ENCODE peak calls at places on chromosome 19, in ten cellular contexts. B is stimulated activated CD4-positive, alpha-beta T cell treated with anti-CD3 and anti-CD28 coated beads, Interleukin-2, amount 100 ng/mL, for 4 hours; N is effector memory CD4-positive, alpha-beta T cell; K is EH; W is activated CD4-positive, CD25-positive, alpha-beta regulatory T cell treated with anti-CD3 and anti-CD28 coated beads, Interleukin-2, amount 50 U/mL, for 16 hours; Y is hepatocyte; P is stimulated activated CD8-positive, alpha-beta memory T cell treated with anti-CD3 and anti-CD28 coated beads, Interleukin-15, amount 100 ng/mL, for 1 hour; Z is activated CD4-positive, alpha-beta memory T cell treated with anti-CD3 and anti-CD28 coated beads, Interleukin-2, amount 10 ng/mL, durations not matched to agents 7 days and 5 days; A is right cardiac atrium; M is AG10803. E is an unnamed sample.

GRCh38 chr19:11452814-11453335 is 17.4 kb downstream of the PRKCSH start:
- DNase-seq in B (no peak), Z (no peak), A (no peak), N (no peak), Y (no peak), K (no peak), P (no peak), W (no peak), M (no peak), E (no peak)

GRCh38 chr19:1016647-1017114 is 4.2 kb downstream of the TMEM259 start:
- DNase-seq in K (peak), W (no peak), M (peak), N (no peak), Y (peak), P (no peak), B (no peak), Z (no peak), A (no peak), E (peak)

GRCh38 chr19:17292301-17293074 is 10.7 kb downstream of the ABHD8 start:
- DNase-seq in K (peak), N (peak), M (peak), A (peak), Y (peak), B (peak), P (peak), W (peak), Z (peak), E (peak)

GRCh38 chr19:19356901-19357566 is 36.4 kb downstream of the MAU2 start:
- DNase-seq in M (no peak), Z (no peak), B (no peak), K (no peak), Y (no peak), A (no peak), W (no peak), N (no peak), P (no peak), E (no peak)

GRCh38 chr19:37452500-37453245 is 14.6 kb downstream of the ZNF569 start:
- DNase-seq in Y (no peak), A (no peak), P (no peak), B (no peak), W (no peak), M (no peak), N (no peak), K (no peak), Z (no peak), E (no peak)

GRCh38 chr19:33278403-33279269 is 23.7 kb downstream of the CEBPA start:
- DNase-seq in W (no peak), N (no peak), K (no peak), A (no peak), Z (no peak), B (no peak), Y (no peak), M (no peak), P (no peak), E (no peak)

GRCh38 chr19:55467236-55468053 is 2.9 kb upstream of the C19orf85 start:
- DNase-seq in M (peak), N (no peak), Z (peak), A (peak), W (peak), K (peak), Y (peak), P (peak), B (peak), E (peak)

GRCh38 chr19:16660763-16661479 is at the start of gene TMEM38A:
- DNase-seq in P (no peak), A (peak), B (peak), K (peak), M (no peak), N (peak), Z (peak), W (no peak), Y (peak), E (peak)

GRCh38 chr19:53554804-53555203 is 16.9 kb downstream of the ZNF331 start:
- DNase-seq in K (no peak), A (no peak), W (no peak), N (no peak), P (no peak), M (no peak), Z (no peak), Y (no peak), B (no peak), E (no peak)

GRCh38 chr19:17404015-17404414 is 1.4 kb downstream of the BST2 start:
- DNase-seq in K (no peak), A (no peak), W (no peak), B (no peak), N (no peak), Y (no peak), P (no peak), Z (peak), M (no peak), E (no peak)

GRCh38 chr19:8641908-8642547 is 11.6 kb downstream of the NFILZ start:
- DNase-seq in N (no peak), M (peak), Z (no peak), B (no peak), A (no peak), Y (peak), P (no peak), W (no peak), K (peak), E (peak)

GRCh38 chr19:944171-944567 is 18.3 kb downstream of the ARID3A start:
- DNase-seq in A (peak), W (no peak), Z (no peak), M (no peak), Y (peak), N (no peak), K (no peak), P (no peak), B (no peak), E (no peak)

GRCh38 chr19:48413879-48414623 is 20.6 kb downstream of the GRIN2D start:
- DNase-seq in B (no peak), Y (peak), N (no peak), P (no peak), M (peak), K (peak), W (no peak), Z (no peak), A (no peak), E (no peak)

GRCh38 chr19:15595069-15595468 is 19.9 kb upstream of the CYP4F8 start:
- DNase-seq in W (no peak), N (no peak), Z (no peak), M (no peak), K (no peak), A (no peak), P (no peak), B (no peak), Y (no peak), E (no peak)

GRCh38 chr19:35908010-35908441 is at the start of gene TYROBP:
- DNase-seq in Y (no peak), N (no peak), A (peak), B (no peak), M (no peak), P (no peak), K (no peak), Z (no peak), W (no peak), E (no peak)

GRCh38 chr19:4403005-4403761 is 743 bp downstream of the CHAF1A start:
- DNase-seq in M (no peak), B (no peak), A (no peak), P (no peak), N (no peak), K (peak), W (no peak), Z (no peak), Y (no peak), E (no peak)

GRCh38 chr19:17555929-17556813 is 722 bp downstream of the COLGALT1 start:
- DNase-seq in K (peak), W (no peak), N (no peak), M (peak), Z (peak), P (peak), B (peak), Y (peak), A (peak), E (peak)

GRCh38 chr19:9996541-9996940 is 13.8 kb downstream of the COL5A3 start:
- DNase-seq in B (no peak), M (peak), A (no peak), Y (no peak), Z (no peak), W (no peak), N (no peak), P (no peak), K (peak), E (no peak)

GRCh38 chr19:32642771-32643170 is 32.2 kb downstream of the ANKRD27 start:
- DNase-seq in A (no peak), M (no peak), Y (no peak), W (peak), N (peak), B (peak), Z (peak), K (no peak), P (peak), E (no peak)

GRCh38 chr19:29645491-29645867 is 19.8 kb upstream of the PLEKHF1 start:
- DNase-seq in K (no peak), B (no peak), N (no peak), M (no peak), A (no peak), P (no peak), Z (no peak), W (no peak), Y (no peak), E (no peak)

GRCh38 chr19:39746836-39747529 is 9.2 kb upstream of the CLC start:
- DNase-seq in Z (no peak), A (no peak), K (no peak), M (no peak), P (no peak), B (no peak), N (no peak), W (no peak), Y (no peak), E (peak)

GRCh38 chr19:38734426-38735256 is 9.6 kb downstream of the CAPN12 start:
- DNase-seq in B (no peak), W (no peak), Z (peak), N (peak), A (no peak), Y (peak), K (peak), M (peak), P (no peak), E (peak)

GRCh38 chr19:6873708-6874431 is 13.5 kb upstream of the ADGRE1 start:
- DNase-seq in W (no peak), Z (no peak), N (no peak), Y (no peak), M (no peak), P (no peak), K (no peak), B (no peak), A (no peak), E (no peak)

GRCh38 chr19:16249826-16250434 is 52.2 kb downstream of the AP1M1 start:
- DNase-seq in Y (no peak), A (no peak), B (no peak), M (peak), W (no peak), P (no peak), N (no peak), K (peak), Z (no peak), E (no peak)

GRCh38 chr19:34408421-34408820 is 4.2 kb downstream of the PDCD2L start:
- DNase-seq in K (no peak), N (no peak), Z (no peak), Y (no peak), A (no peak), M (no peak), B (no peak), W (no peak), P (no peak), E (no peak)

GRCh38 chr19:51020988-51021651 is 1.6 kb upstream of the KLK10 start:
- DNase-seq in P (no peak), B (no peak), Y (peak), A (no peak), Z (no peak), K (peak), M (peak), W (no peak), N (no peak), E (peak)

GRCh38 chr19:7866399-7867091 is 7.6 kb downstream of the PRR36 start:
- DNase-seq in N (no peak), M (no peak), B (no peak), P (no peak), A (peak), Y (no peak), K (no peak), Z (no peak), W (no peak), E (no peak)

GRCh38 chr19:4185413-4186086 is 3.1 kb downstream of the ANKRD24 start:
- DNase-seq in A (no peak), M (no peak), K (no peak), N (no peak), Y (no peak), P (no peak), W (no peak), Z (no peak), B (no peak), E (no peak)

GRCh38 chr19:17441241-17442135 is 7.0 kb downstream of the TMEM221 start:
- DNase-seq in N (no peak), M (peak), B (no peak), A (no peak), Z (no peak), Y (no peak), K (peak), P (no peak), W (no peak), E (no peak)

GRCh38 chr19:52724701-52725514 is 9.9 kb downstream of the ZNF611 start:
- DNase-seq in B (no peak), A (no peak), M (no peak), K (no peak), P (no peak), Y (no peak), Z (no peak), N (no peak), W (no peak), E (no peak)

GRCh38 chr19:412356-413355 is 3.7 kb upstream of the C2CD4C start:
- DNase-seq in Z (no peak), K (no peak), W (no peak), N (no peak), P (no peak), A (peak), M (no peak), B (no peak), Y (peak), E (no peak)

GRCh38 chr19:45153339-45154063 is 7.3 kb downstream of the NKPD1 start:
- DNase-seq in A (peak), Y (peak), M (peak), N (peak), B (peak), Z (peak), W (no peak), K (peak), P (no peak), E (peak)

GRCh38 chr19:35357867-35358573 is at the start of gene FFAR3:
- DNase-seq in W (no peak), Z (no peak), Y (no peak), K (peak), N (no peak), B (no peak), M (peak), P (no peak), A (peak), E (no peak)

GRCh38 chr19:32266453-32266852 is 79.0 kb upstream of the ZNF507 start:
- DNase-seq in A (no peak), B (no peak), Z (no peak), W (no peak), P (no peak), M (no peak), K (no peak), Y (no peak), N (no peak), E (no peak)

GRCh38 chr19:6340493-6341201 is 7.2 kb upstream of the ACER1 start:
- DNase-seq in K (no peak), N (no peak), M (no peak), P (no peak), Y (no peak), Z (no peak), B (no peak), W (no peak), A (no peak), E (no peak)

GRCh38 chr19:3368848-3369336 is 2.5 kb downstream of the NFIC start:
- DNase-seq in B (no peak), Y (no peak), K (peak), W (no peak), N (no peak), A (no peak), P (no peak), Z (no peak), M (peak), E (no peak)

GRCh38 chr19:42524943-42525342 is 3.3 kb downstream of the CEACAM1 start:
- DNase-seq in Y (no peak), W (no peak), K (no peak), N (no peak), Z (no peak), A (no peak), B (no peak), M (no peak), P (no peak), E (no peak)

GRCh38 chr19:5289060-5289990 is 51.3 kb downstream of the PTPRS start:
- DNase-seq in P (no peak), A (no peak), K (no peak), N (no peak), M (no peak), W (no peak), B (no peak), Y (no peak), Z (no peak), E (no peak)